ENCODE peak calls at places on chromosomes 13 and 19, in eight cellular contexts. F, L, T, H, Z, R, X and Y are unnamed samples.

GRCh38 chr13:27593267-27593666 is 27.1 kb downstream of the LNX2 start:
- DNase-seq in F (no peak), L (no peak), T (no peak), H (no peak), Z (no peak), R (no peak), X (no peak), Y (no peak)

GRCh38 chr13:45003417-45003816 is 14.1 kb downstream of the GPALPP1 start:
- DNase-seq in F (no peak), L (no peak), T (no peak), H (no peak), Z (no peak), R (no peak), X (no peak), Y (no peak)

GRCh38 chr19:4589579-4590410 is 30.3 kb upstream of the SEMA6B start:
- DNase-seq in F (no peak), L (no peak), T (peak), H (peak), Z (no peak), R (no peak), X (no peak), Y (no peak)

GRCh38 chr13:98443329-98443728 is 133.6 kb downstream of the STK24 start:
- DNase-seq in F (no peak), L (peak), T (peak), H (no peak), Z (peak), R (peak), X (no peak), Y (peak)

GRCh38 chr19:45809643-45810159 is 5.4 kb downstream of the RSPH6A start:
- DNase-seq in F (peak), L (peak), T (peak), H (no peak), Z (peak), R (peak), X (no peak), Y (no peak)

GRCh38 chr19:7507884-7508283 is 8.0 kb upstream of the ZNF358 start:
- DNase-seq in F (peak), L (peak), T (peak), H (peak), Z (peak), R (peak), X (no peak), Y (peak)

GRCh38 chr13:72379581-72379980 is 347.8 kb downstream of the MZT1 start:
- DNase-seq in F (no peak), L (peak), T (no peak), H (no peak), Z (no peak), R (peak), X (no peak), Y (no peak)

GRCh38 chr13:46347277-46347676 is 39.8 kb downstream of the RUBCNL start:
- DNase-seq in F (no peak), L (no peak), T (no peak), H (no peak), Z (no peak), R (no peak), X (no peak), Y (no peak)

GRCh38 chr19:42206871-42207755 is 10.4 kb downstream of the DEDD2 start:
- DNase-seq in F (peak), L (peak), T (no peak), H (no peak), Z (peak), R (peak), X (no peak), Y (peak)

GRCh38 chr19:42412661-42413076 is 14.5 kb downstream of the LIPE start:
- DNase-seq in F (no peak), L (no peak), T (no peak), H (no peak), Z (no peak), R (no peak), X (no peak), Y (no peak)

GRCh38 chr13:27192896-27193295 is 21.3 kb upstream of the USP12 start:
- DNase-seq in F (no peak), L (no peak), T (no peak), H (no peak), Z (no peak), R (no peak), X (no peak), Y (no peak)

GRCh38 chr13:36696410-36696809 is 22.6 kb downstream of the SERTM1 start:
- DNase-seq in F (no peak), L (no peak), T (no peak), H (no peak), Z (no peak), R (no peak), X (no peak), Y (no peak)
- H3K27ac ChIP-seq in F (no peak), L (no peak), T (no peak), H (no peak), Z (no peak), R (no peak), X (no peak), Y (no peak)

GRCh38 chr19:2290441-2291184 is 8.6 kb upstream of the PEAK3 start:
- DNase-seq in F (no peak), L (no peak), T (no peak), H (peak), Z (peak), R (no peak), X (no peak), Y (no peak)

GRCh38 chr19:2287585-2287984 is 5.6 kb upstream of the PEAK3 start:
- DNase-seq in F (no peak), L (no peak), T (no peak), H (no peak), Z (no peak), R (no peak), X (no peak), Y (no peak)

GRCh38 chr19:2289714-2290435 is 7.9 kb upstream of the PEAK3 start:
- DNase-seq in F (no peak), L (no peak), T (no peak), H (no peak), Z (peak), R (no peak), X (peak), Y (no peak)

GRCh38 chr19:2288010-2288742 is 6.2 kb upstream of the PEAK3 start:
- DNase-seq in F (no peak), L (no peak), T (no peak), H (no peak), Z (no peak), R (no peak), X (no peak), Y (no peak)

GRCh38 chr19:2288743-2289713 is 7.1 kb upstream of the PEAK3 start:
- DNase-seq in F (no peak), L (no peak), T (no peak), H (no peak), Z (no peak), R (no peak), X (no peak), Y (no peak)
- H3K27ac ChIP-seq in F (no peak), L (no peak), T (no peak), H (peak), Z (no peak), R (no peak), X (peak), Y (no peak)

DNA sequence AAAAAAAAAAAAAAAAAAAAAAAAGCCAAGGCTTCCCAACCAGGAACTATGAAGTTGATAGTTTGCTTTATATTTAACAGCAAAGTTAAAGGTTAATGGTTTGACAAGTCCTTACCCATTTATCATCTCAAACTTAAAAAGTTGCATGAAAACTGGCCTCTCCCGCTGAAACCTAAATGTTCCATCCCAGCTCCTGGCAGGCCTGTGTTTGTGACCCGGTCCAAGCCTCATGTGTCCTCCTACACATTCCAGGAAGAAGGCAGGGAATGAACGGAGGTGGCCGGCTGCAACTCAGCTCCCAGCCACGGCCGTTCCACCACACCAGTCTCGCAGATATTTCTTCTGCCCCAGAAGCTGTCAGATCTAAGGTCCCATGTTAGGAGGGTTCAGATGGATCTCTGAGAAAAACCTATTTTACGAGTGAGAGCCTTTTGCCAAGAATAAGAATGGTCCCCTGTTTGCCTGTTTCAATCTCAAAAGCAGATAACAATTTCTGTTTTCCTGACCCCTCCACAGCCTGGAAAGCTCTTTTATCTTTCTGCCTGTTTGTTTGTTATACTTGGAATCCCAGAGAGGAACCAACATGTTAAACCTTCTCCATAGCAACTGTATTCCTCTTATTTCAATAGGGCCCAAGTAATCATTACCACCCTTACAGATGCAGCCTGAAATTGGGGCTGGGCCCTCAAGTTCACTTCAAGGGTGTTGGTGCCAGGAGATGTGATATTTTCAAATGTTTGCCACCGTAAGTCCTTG is 56.5 kb downstream of the KCTD12 start:
- DNase-seq in F (no peak), L (no peak), T (no peak), H (no peak), Z (peak), R (peak), X (no peak), Y (no peak)
- H3K27ac ChIP-seq in F (no peak), L (no peak), T (no peak), H (peak), Z (no peak), R (no peak), X (no peak), Y (no peak)

GRCh38 chr13:41006296-41006695 is 12.8 kb downstream of the ELF1 start:
- DNase-seq in F (no peak), L (no peak), T (no peak), H (no peak), Z (no peak), R (no peak), X (no peak), Y (no peak)
- H3K27ac ChIP-seq in F (no peak), L (no peak), T (no peak), H (peak), Z (no peak), R (no peak), X (no peak), Y (no peak)

DNA sequence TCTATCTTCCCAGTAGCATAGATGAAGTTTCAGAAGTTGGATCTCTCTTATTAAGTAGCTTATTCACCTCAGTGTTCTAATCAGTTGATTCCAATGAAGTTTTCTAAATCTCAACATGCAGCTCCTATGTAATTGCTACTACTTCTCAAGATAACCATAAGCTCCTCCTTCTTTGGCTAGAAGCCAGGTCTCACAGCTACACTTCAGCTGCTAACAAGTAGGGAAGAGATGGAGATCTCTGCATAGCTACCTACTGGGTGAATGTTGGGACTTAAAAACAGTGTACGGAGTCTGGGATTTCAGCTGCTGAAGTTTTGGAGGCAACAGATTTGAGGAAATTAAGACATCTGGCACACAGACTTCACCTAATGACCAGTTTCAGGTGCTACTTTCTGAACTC is 661.0 kb downstream of the SLITRK1 start:
- DNase-seq in F (no peak), L (no peak), T (peak), H (no peak), Z (peak), R (peak), X (no peak), Y (peak)
- H3K27ac ChIP-seq in F (no peak), L (no peak), T (no peak), H (no peak), Z (peak), R (peak), X (no peak), Y (no peak)

GRCh38 chr19:15123031-15123890 is 16.1 kb downstream of the SYDE1 start:
- DNase-seq in F (no peak), L (no peak), T (no peak), H (no peak), Z (no peak), R (no peak), X (no peak), Y (no peak)
- H3K27ac ChIP-seq in F (no peak), L (no peak), T (no peak), H (no peak), Z (no peak), R (no peak), X (no peak), Y (peak)

DNA sequence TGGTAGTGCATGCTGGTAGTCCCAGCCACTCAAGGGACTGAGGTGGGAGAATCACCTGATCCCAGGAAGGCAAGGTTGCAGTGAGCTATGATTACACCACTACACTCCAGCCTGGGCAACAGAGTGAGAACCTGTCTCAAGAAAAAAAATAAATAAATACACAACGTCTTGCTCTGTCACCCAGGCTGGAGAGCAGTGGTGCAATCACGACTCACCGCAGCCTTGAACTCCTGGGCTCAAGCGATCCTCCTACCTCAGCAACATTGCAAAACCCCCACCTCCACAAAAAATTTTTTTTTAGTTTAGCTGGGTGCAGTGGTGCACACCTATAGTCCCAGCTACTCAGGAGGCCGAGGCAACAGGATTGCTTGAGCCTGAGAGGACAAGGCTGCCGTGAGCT is 8.8 kb downstream of the TPM4 start:
- DNase-seq in F (no peak), L (no peak), T (no peak), H (no peak), Z (peak), R (no peak), X (no peak), Y (no peak)
- H3K27ac ChIP-seq in F (peak), L (peak), T (no peak), H (peak), Z (peak), R (peak), X (no peak), Y (peak)

DNA sequence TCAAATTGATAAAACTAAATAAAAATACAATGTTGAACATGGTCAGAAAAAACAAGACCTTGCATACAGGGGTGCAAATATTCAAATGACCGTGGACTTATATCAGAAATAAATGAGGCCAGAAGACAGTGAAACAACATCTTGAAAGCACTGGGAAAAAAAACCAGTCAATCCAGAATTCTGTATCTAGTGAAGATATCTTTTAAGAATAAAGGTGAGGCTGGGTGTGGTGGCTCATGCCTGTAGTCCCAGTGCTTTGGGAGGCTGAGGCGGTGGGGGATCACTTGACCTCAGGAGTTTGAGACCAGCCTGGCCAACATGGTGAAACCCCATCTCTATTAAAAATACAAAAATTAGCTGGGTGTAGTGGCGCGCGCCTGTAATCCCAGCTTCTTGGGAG is 15.2 kb upstream of the CEBPA start:
- DNase-seq in F (no peak), L (no peak), T (no peak), H (no peak), Z (no peak), R (no peak), X (no peak), Y (no peak)
- H3K27ac ChIP-seq in F (no peak), L (no peak), T (no peak), H (no peak), Z (no peak), R (no peak), X (no peak), Y (no peak)

GRCh38 chr13:79491715-79492114 is 10.8 kb downstream of the NDFIP2 start:
- DNase-seq in F (no peak), L (no peak), T (peak), H (no peak), Z (peak), R (peak), X (no peak), Y (peak)
- H3K27ac ChIP-seq in F (peak), L (peak), T (no peak), H (peak), Z (peak), R (peak), X (no peak), Y (peak)